ENCODE peak calls at places on chromosomes 6 and 20, in seven cellular contexts. One of them, this sample, is unnamed.

GRCh38 chr20:63064745-63065711 is 58.3 kb upstream of the BHLHE23 start:
- DNase-seq in HFFc6: no peak
- DNase-seq in NCI-H1436: no peak
- DNase-seq in HEK293T: no peak
- DNase-seq in fibroblast of the aortic adventitia: no peak
- DNase-seq in stimulated activated CD4-positive, alpha-beta T cell treated with anti-CD3 and anti-CD28 coated beads, Interleukin-4, amount 100 ng/mL, for 1 hour: no peak
- DNase-seq in cardiac fibroblast: no peak
- DNase-seq in this sample: no peak

GRCh38 chr6:1621328-1621701 is 11.6 kb downstream of the FOXC1 start:
- DNase-seq in HFFc6: no peak
- DNase-seq in NCI-H1436: no peak
- DNase-seq in HEK293T: no peak
- DNase-seq in cardiac fibroblast: no peak
- DNase-seq in stimulated activated CD4-positive, alpha-beta T cell treated with anti-CD3 and anti-CD28 coated beads, Interleukin-4, amount 100 ng/mL, for 1 hour: no peak
- DNase-seq in fibroblast of the aortic adventitia: no peak
- DNase-seq in this sample: no peak

GRCh38 chr6:37036146-37036545 is 30.7 kb downstream of the FGD2 start:
- DNase-seq in HEK293T: no peak
- DNase-seq in stimulated activated CD4-positive, alpha-beta T cell treated with anti-CD3 and anti-CD28 coated beads, Interleukin-4, amount 100 ng/mL, for 1 hour: no peak
- DNase-seq in cardiac fibroblast: no peak
- DNase-seq in HFFc6: no peak
- DNase-seq in NCI-H1436: no peak
- DNase-seq in fibroblast of the aortic adventitia: no peak
- DNase-seq in this sample: no peak

GRCh38 chr6:27161946-27162603 is 85.4 kb upstream of the PRSS16 start:
- DNase-seq in HFFc6: peak; percentile 90
- DNase-seq in HEK293T: peak; percentile 20
- DNase-seq in stimulated activated CD4-positive, alpha-beta T cell treated with anti-CD3 and anti-CD28 coated beads, Interleukin-4, amount 100 ng/mL, for 1 hour: no peak
- DNase-seq in cardiac fibroblast: peak; percentile 57
- DNase-seq in NCI-H1436: peak; percentile 52
- DNase-seq in fibroblast of the aortic adventitia: peak; percentile 76
- DNase-seq in this sample: peak; percentile 73

GRCh38 chr6:166162599-166163342 is 4.9 kb downstream of the TBXT start:
- DNase-seq in fibroblast of the aortic adventitia: no peak
- DNase-seq in HEK293T: no peak
- DNase-seq in stimulated activated CD4-positive, alpha-beta T cell treated with anti-CD3 and anti-CD28 coated beads, Interleukin-4, amount 100 ng/mL, for 1 hour: no peak
- DNase-seq in NCI-H1436: no peak
- DNase-seq in HFFc6: no peak
- DNase-seq in cardiac fibroblast: no peak
- DNase-seq in this sample: no peak

GRCh38 chr6:126280287-126280686 is 59.6 kb upstream of the CENPW start:
- DNase-seq in HFFc6: no peak
- DNase-seq in stimulated activated CD4-positive, alpha-beta T cell treated with anti-CD3 and anti-CD28 coated beads, Interleukin-4, amount 100 ng/mL, for 1 hour: no peak
- DNase-seq in fibroblast of the aortic adventitia: no peak
- DNase-seq in HEK293T: no peak
- DNase-seq in NCI-H1436: no peak
- DNase-seq in cardiac fibroblast: no peak
- DNase-seq in this sample: no peak

GRCh38 chr6:7727150-7727950 is 1.5 kb downstream of the BMP6 start:
- DNase-seq in HFFc6: no peak
- DNase-seq in stimulated activated CD4-positive, alpha-beta T cell treated with anti-CD3 and anti-CD28 coated beads, Interleukin-4, amount 100 ng/mL, for 1 hour: peak; percentile 6
- DNase-seq in cardiac fibroblast: peak; percentile 34
- DNase-seq in HEK293T: peak; percentile 27
- DNase-seq in fibroblast of the aortic adventitia: peak; percentile 27
- DNase-seq in NCI-H1436: no peak
- DNase-seq in this sample: no peak

GRCh38 chr6:113825776-113826175 is 31.4 kb upstream of the MARCKS start:
- DNase-seq in stimulated activated CD4-positive, alpha-beta T cell treated with anti-CD3 and anti-CD28 coated beads, Interleukin-4, amount 100 ng/mL, for 1 hour: no peak
- DNase-seq in fibroblast of the aortic adventitia: peak; percentile 86
- DNase-seq in cardiac fibroblast: peak; percentile 85
- DNase-seq in NCI-H1436: peak; percentile 33
- DNase-seq in HEK293T: no peak
- DNase-seq in HFFc6: peak; percentile 15
- DNase-seq in this sample: no peak

GRCh38 chr6:168243812-168244376 is 75.7 kb downstream of the DACT2 start:
- DNase-seq in HEK293T: no peak
- DNase-seq in NCI-H1436: no peak
- DNase-seq in fibroblast of the aortic adventitia: no peak
- DNase-seq in HFFc6: no peak
- DNase-seq in stimulated activated CD4-positive, alpha-beta T cell treated with anti-CD3 and anti-CD28 coated beads, Interleukin-4, amount 100 ng/mL, for 1 hour: no peak
- DNase-seq in cardiac fibroblast: no peak
- DNase-seq in this sample: no peak

GRCh38 chr20:40812415-40813212 is 123.6 kb upstream of the MAFB start:
- DNase-seq in HFFc6: no peak
- DNase-seq in stimulated activated CD4-positive, alpha-beta T cell treated with anti-CD3 and anti-CD28 coated beads, Interleukin-4, amount 100 ng/mL, for 1 hour: no peak
- DNase-seq in fibroblast of the aortic adventitia: no peak
- DNase-seq in NCI-H1436: no peak
- DNase-seq in cardiac fibroblast: no peak
- DNase-seq in HEK293T: no peak
- DNase-seq in this sample: no peak

GRCh38 chr6:106560966-106561740 is 68.1 kb downstream of the RTN4IP1 start:
- DNase-seq in fibroblast of the aortic adventitia: peak; percentile 73
- DNase-seq in HFFc6: peak; percentile 42
- DNase-seq in NCI-H1436: no peak
- DNase-seq in cardiac fibroblast: peak; percentile 64
- DNase-seq in stimulated activated CD4-positive, alpha-beta T cell treated with anti-CD3 and anti-CD28 coated beads, Interleukin-4, amount 100 ng/mL, for 1 hour: no peak
- DNase-seq in HEK293T: no peak
- DNase-seq in this sample: no peak

GRCh38 chr20:53582574-53583351 is 10.9 kb downstream of the ZNF217 start:
- DNase-seq in stimulated activated CD4-positive, alpha-beta T cell treated with anti-CD3 and anti-CD28 coated beads, Interleukin-4, amount 100 ng/mL, for 1 hour: peak; percentile 35
- DNase-seq in HFFc6: peak; percentile 91
- DNase-seq in NCI-H1436: no peak
- DNase-seq in HEK293T: no peak
- DNase-seq in fibroblast of the aortic adventitia: peak; percentile 95
- DNase-seq in cardiac fibroblast: peak; percentile 94
- DNase-seq in this sample: no peak

GRCh38 chr20:63191400-63191799 is 24.5 kb downstream of the YTHDF1 start:
- DNase-seq in stimulated activated CD4-positive, alpha-beta T cell treated with anti-CD3 and anti-CD28 coated beads, Interleukin-4, amount 100 ng/mL, for 1 hour: no peak
- DNase-seq in fibroblast of the aortic adventitia: no peak
- DNase-seq in HEK293T: no peak
- DNase-seq in NCI-H1436: peak; percentile 78
- DNase-seq in HFFc6: no peak
- DNase-seq in cardiac fibroblast: no peak
- DNase-seq in this sample: no peak

GRCh38 chr20:663315-664090 is 10.5 kb upstream of the SRXN1 start:
- DNase-seq in NCI-H1436: no peak
- DNase-seq in HFFc6: no peak
- DNase-seq in stimulated activated CD4-positive, alpha-beta T cell treated with anti-CD3 and anti-CD28 coated beads, Interleukin-4, amount 100 ng/mL, for 1 hour: no peak
- DNase-seq in fibroblast of the aortic adventitia: no peak
- DNase-seq in cardiac fibroblast: no peak
- DNase-seq in HEK293T: no peak
- DNase-seq in this sample: peak; percentile 69

GRCh38 chr6:141451508-141452353 is 681.0 kb upstream of the GJE1 start:
- DNase-seq in fibroblast of the aortic adventitia: peak; percentile 74
- DNase-seq in HEK293T: no peak
- DNase-seq in HFFc6: peak; percentile 88
- DNase-seq in NCI-H1436: no peak
- DNase-seq in cardiac fibroblast: peak; percentile 44
- DNase-seq in stimulated activated CD4-positive, alpha-beta T cell treated with anti-CD3 and anti-CD28 coated beads, Interleukin-4, amount 100 ng/mL, for 1 hour: no peak
- DNase-seq in this sample: no peak

GRCh38 chr20:62219992-62220665 is at the start of gene HRH3:
- DNase-seq in fibroblast of the aortic adventitia: no peak
- DNase-seq in NCI-H1436: peak; percentile 50
- DNase-seq in stimulated activated CD4-positive, alpha-beta T cell treated with anti-CD3 and anti-CD28 coated beads, Interleukin-4, amount 100 ng/mL, for 1 hour: peak; percentile 44
- DNase-seq in HEK293T: peak; percentile 88
- DNase-seq in HFFc6: no peak
- DNase-seq in cardiac fibroblast: peak; percentile 34
- DNase-seq in this sample: peak; percentile 64

GRCh38 chr6:55969501-55969900 is 94.1 kb upstream of the BMP5 start:
- DNase-seq in NCI-H1436: no peak
- DNase-seq in HFFc6: no peak
- DNase-seq in cardiac fibroblast: no peak
- DNase-seq in stimulated activated CD4-positive, alpha-beta T cell treated with anti-CD3 and anti-CD28 coated beads, Interleukin-4, amount 100 ng/mL, for 1 hour: no peak
- DNase-seq in HEK293T: no peak
- DNase-seq in fibroblast of the aortic adventitia: no peak
- DNase-seq in this sample: no peak

GRCh38 chr20:22861990-22862389 is 173.1 kb upstream of the SSTR4 start:
- DNase-seq in stimulated activated CD4-positive, alpha-beta T cell treated with anti-CD3 and anti-CD28 coated beads, Interleukin-4, amount 100 ng/mL, for 1 hour: no peak
- DNase-seq in HEK293T: no peak
- DNase-seq in HFFc6: no peak
- DNase-seq in cardiac fibroblast: peak; percentile 12
- DNase-seq in NCI-H1436: no peak
- DNase-seq in fibroblast of the aortic adventitia: no peak
- DNase-seq in this sample: no peak

GRCh38 chr6:98657764-98658163 is 176.6 kb upstream of the POU3F2 start:
- DNase-seq in cardiac fibroblast: peak; percentile 25
- DNase-seq in HFFc6: no peak
- DNase-seq in fibroblast of the aortic adventitia: peak; percentile 25
- DNase-seq in NCI-H1436: no peak
- DNase-seq in HEK293T: no peak
- DNase-seq in stimulated activated CD4-positive, alpha-beta T cell treated with anti-CD3 and anti-CD28 coated beads, Interleukin-4, amount 100 ng/mL, for 1 hour: no peak
- DNase-seq in this sample: peak; percentile 51

GRCh38 chr20:20373046-20373706 is 5.3 kb downstream of the INSM1 start:
- DNase-seq in HEK293T: no peak
- DNase-seq in stimulated activated CD4-positive, alpha-beta T cell treated with anti-CD3 and anti-CD28 coated beads, Interleukin-4, amount 100 ng/mL, for 1 hour: no peak
- DNase-seq in HFFc6: peak; percentile 53
- DNase-seq in cardiac fibroblast: peak; percentile 23
- DNase-seq in NCI-H1436: peak; percentile 36
- DNase-seq in fibroblast of the aortic adventitia: peak; percentile 40
- DNase-seq in this sample: no peak

GRCh38 chr6:3592371-3592941 is 135.6 kb upstream of the SLC22A23 start:
- DNase-seq in HFFc6: peak; percentile 87
- DNase-seq in fibroblast of the aortic adventitia: peak; percentile 96
- DNase-seq in cardiac fibroblast: peak; percentile 92
- DNase-seq in stimulated activated CD4-positive, alpha-beta T cell treated with anti-CD3 and anti-CD28 coated beads, Interleukin-4, amount 100 ng/mL, for 1 hour: no peak
- DNase-seq in NCI-H1436: no peak
- DNase-seq in HEK293T: peak; percentile 3
- DNase-seq in this sample: no peak

GRCh38 chr6:158417760-158418098 is 105.5 kb downstream of the TULP4 start:
- DNase-seq in HFFc6: peak; percentile 57
- DNase-seq in stimulated activated CD4-positive, alpha-beta T cell treated with anti-CD3 and anti-CD28 coated beads, Interleukin-4, amount 100 ng/mL, for 1 hour: no peak
- DNase-seq in fibroblast of the aortic adventitia: peak; percentile 69
- DNase-seq in HEK293T: no peak
- DNase-seq in cardiac fibroblast: peak; percentile 62
- DNase-seq in NCI-H1436: no peak
- DNase-seq in this sample: no peak

GRCh38 chr20:64077094-64077493 is 2.2 kb downstream of the RGS19 start:
- DNase-seq in fibroblast of the aortic adventitia: no peak
- DNase-seq in stimulated activated CD4-positive, alpha-beta T cell treated with anti-CD3 and anti-CD28 coated beads, Interleukin-4, amount 100 ng/mL, for 1 hour: no peak
- DNase-seq in HFFc6: no peak
- DNase-seq in cardiac fibroblast: no peak
- DNase-seq in HEK293T: no peak
- DNase-seq in NCI-H1436: no peak
- DNase-seq in this sample: no peak

GRCh38 chr6:169583867-169584541 is 117.8 kb downstream of the WDR27 start:
- DNase-seq in HFFc6: no peak
- DNase-seq in NCI-H1436: no peak
- DNase-seq in fibroblast of the aortic adventitia: no peak
- DNase-seq in cardiac fibroblast: no peak
- DNase-seq in stimulated activated CD4-positive, alpha-beta T cell treated with anti-CD3 and anti-CD28 coated beads, Interleukin-4, amount 100 ng/mL, for 1 hour: no peak
- DNase-seq in HEK293T: no peak
- DNase-seq in this sample: no peak

GRCh38 chr20:54255157-54255556 is 47.3 kb downstream of the PFDN4 start:
- DNase-seq in fibroblast of the aortic adventitia: peak; percentile 89
- DNase-seq in stimulated activated CD4-positive, alpha-beta T cell treated with anti-CD3 and anti-CD28 coated beads, Interleukin-4, amount 100 ng/mL, for 1 hour: no peak
- DNase-seq in NCI-H1436: no peak
- DNase-seq in HFFc6: peak; percentile 3
- DNase-seq in cardiac fibroblast: peak; percentile 42
- DNase-seq in HEK293T: no peak
- DNase-seq in this sample: no peak

GRCh38 chr6:148840256-148840655 is 93.4 kb downstream of the UST start:
- DNase-seq in fibroblast of the aortic adventitia: no peak
- DNase-seq in HFFc6: no peak
- DNase-seq in HEK293T: no peak
- DNase-seq in stimulated activated CD4-positive, alpha-beta T cell treated with anti-CD3 and anti-CD28 coated beads, Interleukin-4, amount 100 ng/mL, for 1 hour: no peak
- DNase-seq in NCI-H1436: no peak
- DNase-seq in cardiac fibroblast: no peak
- DNase-seq in this sample: no peak

GRCh38 chr6:3631862-3632261 is 119.7 kb downstream of the PXDC1 start:
- DNase-seq in fibroblast of the aortic adventitia: no peak
- DNase-seq in HFFc6: no peak
- DNase-seq in NCI-H1436: no peak
- DNase-seq in cardiac fibroblast: no peak
- DNase-seq in stimulated activated CD4-positive, alpha-beta T cell treated with anti-CD3 and anti-CD28 coated beads, Interleukin-4, amount 100 ng/mL, for 1 hour: no peak
- DNase-seq in HEK293T: no peak
- DNase-seq in this sample: no peak

GRCh38 chr20:57278457-57278856 is 12.0 kb upstream of the BMP7 start:
- DNase-seq in fibroblast of the aortic adventitia: no peak
- DNase-seq in stimulated activated CD4-positive, alpha-beta T cell treated with anti-CD3 and anti-CD28 coated beads, Interleukin-4, amount 100 ng/mL, for 1 hour: no peak
- DNase-seq in HEK293T: no peak
- DNase-seq in cardiac fibroblast: no peak
- DNase-seq in HFFc6: no peak
- DNase-seq in NCI-H1436: no peak
- DNase-seq in this sample: no peak

GRCh38 chr20:37524859-37525708 is 2.6 kb downstream of the BLCAP start:
- DNase-seq in HEK293T: no peak
- DNase-seq in cardiac fibroblast: no peak
- DNase-seq in stimulated activated CD4-positive, alpha-beta T cell treated with anti-CD3 and anti-CD28 coated beads, Interleukin-4, amount 100 ng/mL, for 1 hour: no peak
- DNase-seq in HFFc6: peak; percentile 63
- DNase-seq in fibroblast of the aortic adventitia: peak; percentile 41
- DNase-seq in NCI-H1436: no peak
- DNase-seq in this sample: no peak

GRCh38 chr20:44938637-44939036 is 21.6 kb downstream of the TOMM34 start:
- DNase-seq in fibroblast of the aortic adventitia: no peak
- DNase-seq in stimulated activated CD4-positive, alpha-beta T cell treated with anti-CD3 and anti-CD28 coated beads, Interleukin-4, amount 100 ng/mL, for 1 hour: no peak
- DNase-seq in HEK293T: no peak
- DNase-seq in NCI-H1436: no peak
- DNase-seq in HFFc6: no peak
- DNase-seq in cardiac fibroblast: no peak
- DNase-seq in this sample: no peak

GRCh38 chr6:47420394-47421371 is 56.9 kb upstream of the CD2AP start:
- DNase-seq in stimulated activated CD4-positive, alpha-beta T cell treated with anti-CD3 and anti-CD28 coated beads, Interleukin-4, amount 100 ng/mL, for 1 hour: no peak
- DNase-seq in fibroblast of the aortic adventitia: peak; percentile 46
- DNase-seq in HFFc6: no peak
- DNase-seq in HEK293T: no peak
- DNase-seq in cardiac fibroblast: peak; percentile 53
- DNase-seq in NCI-H1436: no peak
- DNase-seq in this sample: peak; percentile 97

GRCh38 chr20:33674294-33675126 is at the start of gene NECAB3:
- DNase-seq in fibroblast of the aortic adventitia: peak; percentile 56
- DNase-seq in HFFc6: peak; percentile 51
- DNase-seq in stimulated activated CD4-positive, alpha-beta T cell treated with anti-CD3 and anti-CD28 coated beads, Interleukin-4, amount 100 ng/mL, for 1 hour: peak; percentile 62
- DNase-seq in HEK293T: peak; percentile 90
- DNase-seq in NCI-H1436: peak; percentile 70
- DNase-seq in cardiac fibroblast: peak; percentile 77
- DNase-seq in this sample: peak; percentile 79

GRCh38 chr20:57928181-57928967 is 218.6 kb upstream of the PMEPA1 start:
- DNase-seq in fibroblast of the aortic adventitia: no peak
- DNase-seq in cardiac fibroblast: no peak
- DNase-seq in HEK293T: no peak
- DNase-seq in NCI-H1436: no peak
- DNase-seq in HFFc6: peak; percentile 68
- DNase-seq in stimulated activated CD4-positive, alpha-beta T cell treated with anti-CD3 and anti-CD28 coated beads, Interleukin-4, amount 100 ng/mL, for 1 hour: no peak
- DNase-seq in this sample: no peak

This sample was measured in erythroblast.